ENCODE peak calls at places on chromosomes 2 and 18, in six cellular contexts. One of them, this sample, is unnamed.
A peak's percentile ranks its signal among the peaks of the same experiment; 100 is the strongest.

GRCh38 chr2:168166902-168167510 is 80.4 kb downstream of the STK39 start:
- DNase-seq in cardiac muscle cell: no peak
- DNase-seq in osteoblast: no peak
- DNase-seq in CD8-positive, alpha-beta T cell: no peak
- DNase-seq in tibial artery: no peak
- DNase-seq in lung: no peak
- DNase-seq in this sample: no peak

GRCh38 chr18:79918089-79919011 is 33.1 kb downstream of the SLC66A2 start:
- DNase-seq in cardiac muscle cell: no peak
- DNase-seq in osteoblast: peak; percentile 46
- DNase-seq in CD8-positive, alpha-beta T cell: no peak
- DNase-seq in tibial artery: peak; percentile 61
- DNase-seq in lung: no peak
- DNase-seq in this sample: no peak

GRCh38 chr2:57453929-57454328 is 592.7 kb upstream of the VRK2 start:
- DNase-seq in cardiac muscle cell: no peak
- DNase-seq in osteoblast: no peak
- DNase-seq in CD8-positive, alpha-beta T cell: no peak
- DNase-seq in tibial artery: no peak
- DNase-seq in lung: no peak
- DNase-seq in this sample: no peak

GRCh38 chr2:164221473-164221872 is 399.8 kb downstream of the GRB14 start:
- DNase-seq in cardiac muscle cell: no peak
- DNase-seq in osteoblast: no peak
- DNase-seq in CD8-positive, alpha-beta T cell: no peak
- DNase-seq in tibial artery: no peak
- DNase-seq in lung: no peak
- DNase-seq in this sample: no peak

GRCh38 chr2:68385232-68385906 is 20.3 kb downstream of the PLEK start:
- DNase-seq in cardiac muscle cell: no peak
- DNase-seq in osteoblast: no peak
- DNase-seq in CD8-positive, alpha-beta T cell: peak; percentile 45
- DNase-seq in tibial artery: no peak
- DNase-seq in lung: no peak
- DNase-seq in this sample: no peak

GRCh38 chr2:112814278-112814677 is 22.3 kb downstream of the IL1B start:
- DNase-seq in cardiac muscle cell: no peak
- DNase-seq in osteoblast: peak; percentile 89
- DNase-seq in CD8-positive, alpha-beta T cell: no peak
- DNase-seq in tibial artery: no peak
- DNase-seq in lung: no peak
- DNase-seq in this sample: no peak

GRCh38 chr2:3519255-3520190 is at the start of gene ADI1:
- DNase-seq in cardiac muscle cell: peak; percentile 66
- DNase-seq in osteoblast: peak; percentile 96
- DNase-seq in CD8-positive, alpha-beta T cell: peak; percentile 77
- DNase-seq in tibial artery: peak; percentile 93
- DNase-seq in lung: peak; percentile 86
- DNase-seq in this sample: peak; percentile 48

GRCh38 chr18:22734812-22735627 is 198.1 kb upstream of the RBBP8 start:
- DNase-seq in cardiac muscle cell: no peak
- DNase-seq in osteoblast: no peak
- DNase-seq in CD8-positive, alpha-beta T cell: no peak
- DNase-seq in tibial artery: no peak
- DNase-seq in lung: no peak
- DNase-seq in this sample: no peak

GRCh38 chr2:29130295-29130694 is 15.1 kb downstream of the CLIP4 start:
- DNase-seq in cardiac muscle cell: peak; percentile 24
- DNase-seq in osteoblast: no peak
- DNase-seq in CD8-positive, alpha-beta T cell: no peak
- DNase-seq in tibial artery: no peak
- DNase-seq in lung: no peak
- DNase-seq in this sample: no peak

GRCh38 chr2:203646266-203646864 is 60.1 kb upstream of the CD28 start:
- DNase-seq in cardiac muscle cell: no peak
- DNase-seq in osteoblast: peak; percentile 77
- DNase-seq in CD8-positive, alpha-beta T cell: no peak
- DNase-seq in tibial artery: no peak
- DNase-seq in lung: no peak
- DNase-seq in this sample: no peak

GRCh38 chr2:241891315-241891987 is 21.9 kb downstream of the RTP5 start:
- DNase-seq in cardiac muscle cell: no peak
- DNase-seq in osteoblast: no peak
- DNase-seq in CD8-positive, alpha-beta T cell: no peak
- DNase-seq in tibial artery: no peak
- DNase-seq in lung: no peak
- DNase-seq in this sample: no peak

GRCh38 chr2:182444806-182445205 is 18.0 kb upstream of the PDE1A start:
- DNase-seq in cardiac muscle cell: no peak
- DNase-seq in osteoblast: peak; percentile 76
- DNase-seq in CD8-positive, alpha-beta T cell: no peak
- DNase-seq in tibial artery: no peak
- DNase-seq in lung: no peak
- DNase-seq in this sample: no peak

GRCh38 chr18:21179590-21180220 is 62.3 kb upstream of the GREB1L start:
- DNase-seq in cardiac muscle cell: peak; percentile 86
- DNase-seq in osteoblast: no peak
- DNase-seq in CD8-positive, alpha-beta T cell: peak; percentile 35
- DNase-seq in tibial artery: no peak
- DNase-seq in lung: peak; percentile 57
- DNase-seq in this sample: no peak

GRCh38 chr2:173511942-173512341 is 157.3 kb downstream of the CDCA7 start:
- DNase-seq in cardiac muscle cell: no peak
- DNase-seq in osteoblast: no peak
- DNase-seq in CD8-positive, alpha-beta T cell: no peak
- DNase-seq in tibial artery: no peak
- DNase-seq in lung: no peak
- DNase-seq in this sample: no peak

GRCh38 chr2:233857511-233858118 is 3.3 kb upstream of the HJURP start:
- DNase-seq in cardiac muscle cell: peak; percentile 41
- DNase-seq in osteoblast: peak; percentile 47
- DNase-seq in CD8-positive, alpha-beta T cell: peak; percentile 48
- DNase-seq in tibial artery: peak; percentile 60
- DNase-seq in lung: no peak
- DNase-seq in this sample: no peak

GRCh38 chr2:219002395-219003266 is 9.4 kb upstream of the CRYBA2 start:
- DNase-seq in cardiac muscle cell: peak; percentile 71
- DNase-seq in osteoblast: peak; percentile 91
- DNase-seq in CD8-positive, alpha-beta T cell: peak; percentile 66
- DNase-seq in tibial artery: no peak
- DNase-seq in lung: peak; percentile 71
- DNase-seq in this sample: no peak

GRCh38 chr2:96715658-96716057 is 24.2 kb downstream of the LMAN2L start:
- DNase-seq in cardiac muscle cell: no peak
- DNase-seq in osteoblast: no peak
- DNase-seq in CD8-positive, alpha-beta T cell: no peak
- DNase-seq in tibial artery: no peak
- DNase-seq in lung: no peak
- DNase-seq in this sample: no peak

GRCh38 chr2:57146951-57147350 is 899.7 kb upstream of the VRK2 start:
- DNase-seq in cardiac muscle cell: no peak
- DNase-seq in osteoblast: peak; percentile 1
- DNase-seq in CD8-positive, alpha-beta T cell: no peak
- DNase-seq in tibial artery: no peak
- DNase-seq in lung: no peak
- DNase-seq in this sample: no peak

GRCh38 chr2:190679813-190680591 is 31.1 kb downstream of the NAB1 start:
- DNase-seq in cardiac muscle cell: peak; percentile 61
- DNase-seq in osteoblast: peak; percentile 57
- DNase-seq in CD8-positive, alpha-beta T cell: peak; percentile 59
- DNase-seq in tibial artery: peak; percentile 73
- DNase-seq in lung: peak; percentile 39
- DNase-seq in this sample: no peak

GRCh38 chr2:70498054-70498453 is 55.6 kb downstream of the TGFA start:
- DNase-seq in cardiac muscle cell: no peak
- DNase-seq in osteoblast: no peak
- DNase-seq in CD8-positive, alpha-beta T cell: no peak
- DNase-seq in tibial artery: no peak
- DNase-seq in lung: no peak
- DNase-seq in this sample: no peak

GRCh38 chr2:46278952-46279351 is 18.3 kb upstream of the EPAS1 start:
- DNase-seq in cardiac muscle cell: no peak
- DNase-seq in osteoblast: no peak
- DNase-seq in CD8-positive, alpha-beta T cell: no peak
- DNase-seq in tibial artery: no peak
- DNase-seq in lung: no peak
- DNase-seq in this sample: no peak

GRCh38 chr2:66888791-66889631 is 454.1 kb downstream of the MEIS1 start:
- DNase-seq in cardiac muscle cell: no peak
- DNase-seq in osteoblast: peak; percentile 46
- DNase-seq in CD8-positive, alpha-beta T cell: no peak
- DNase-seq in tibial artery: no peak
- DNase-seq in lung: no peak
- DNase-seq in this sample: no peak

GRCh38 chr18:55069497-55069896 is 110.2 kb upstream of the CCDC68 start:
- DNase-seq in cardiac muscle cell: no peak
- DNase-seq in osteoblast: no peak
- DNase-seq in CD8-positive, alpha-beta T cell: no peak
- DNase-seq in tibial artery: no peak
- DNase-seq in lung: no peak
- DNase-seq in this sample: no peak

GRCh38 chr2:25856377-25856776 is 21.9 kb downstream of the ASXL2 start:
- DNase-seq in cardiac muscle cell: no peak
- DNase-seq in osteoblast: no peak
- DNase-seq in CD8-positive, alpha-beta T cell: no peak
- DNase-seq in tibial artery: no peak
- DNase-seq in lung: no peak
- DNase-seq in this sample: no peak
- TF ChIP-seq CTCF in cardiac muscle cell: no peak
- TF ChIP-seq CTCF in osteoblast: no peak
- TF ChIP-seq CTCF in CD8-positive, alpha-beta T cell: no peak
- TF ChIP-seq CTCF in tibial artery: no peak
- TF ChIP-seq CTCF in lung: no peak
- TF ChIP-seq CTCF in this sample: no peak

DNA sequence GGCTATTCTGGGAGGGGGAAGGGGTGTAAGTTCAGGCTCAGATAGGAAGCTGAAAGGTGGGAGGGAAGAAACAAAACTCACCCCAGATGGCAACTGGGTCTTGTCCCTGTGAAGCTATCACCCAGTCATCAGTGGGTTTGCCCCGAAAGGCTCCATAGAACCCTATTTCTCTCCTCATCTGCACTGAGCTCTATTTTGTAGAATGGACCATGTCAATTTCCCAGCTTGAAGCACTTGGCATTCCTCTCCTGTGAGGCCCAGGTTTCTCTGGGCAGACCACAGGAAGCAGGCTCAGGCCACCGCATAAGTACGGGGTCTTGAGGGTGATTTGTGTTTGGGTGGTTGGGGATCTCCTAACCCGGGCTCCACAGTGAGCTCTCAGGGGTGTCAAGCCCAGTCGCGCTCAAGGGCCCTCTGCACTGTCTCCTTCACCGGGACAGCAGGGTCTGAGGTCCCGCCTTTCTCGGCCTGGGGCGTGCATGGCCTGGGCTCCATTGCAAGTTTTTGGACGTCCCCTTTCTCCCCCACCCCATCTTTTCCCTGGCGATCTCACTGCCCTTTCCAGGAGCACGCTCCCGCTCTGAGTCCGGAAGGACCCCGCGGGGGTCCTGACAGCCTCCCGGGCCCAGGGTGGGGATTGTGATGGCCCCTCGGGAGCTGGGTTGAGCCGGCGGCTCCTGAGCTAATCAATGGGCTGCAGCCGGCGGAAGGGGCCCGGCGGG is 27.3 kb upstream of the NOTO start:
- DNase-seq in cardiac muscle cell: peak; percentile 12
- DNase-seq in osteoblast: no peak
- DNase-seq in CD8-positive, alpha-beta T cell: no peak
- DNase-seq in tibial artery: no peak
- DNase-seq in lung: no peak
- DNase-seq in this sample: no peak
- H3K27ac ChIP-seq in cardiac muscle cell: no peak overlapping the region
- H3K27ac ChIP-seq in osteoblast: no peak overlapping the region
- H3K27ac ChIP-seq in CD8-positive, alpha-beta T cell: no peak overlapping the region
- H3K27ac ChIP-seq in tibial artery: peak overlapping the region; percentile 83
- H3K27ac ChIP-seq in lung: no peak overlapping the region
- H3K27ac ChIP-seq in this sample: no peak overlapping the region

GRCh38 chr2:88450186-88450585 is 2.3 kb downstream of the FOXI3 start:
- DNase-seq in cardiac muscle cell: no peak
- DNase-seq in osteoblast: no peak
- DNase-seq in CD8-positive, alpha-beta T cell: no peak
- DNase-seq in tibial artery: peak; percentile 2
- DNase-seq in lung: no peak
- DNase-seq in this sample: no peak

GRCh38 chr2:88450925-88451575 is 1.4 kb downstream of the FOXI3 start:
- DNase-seq in cardiac muscle cell: no peak
- DNase-seq in osteoblast: no peak
- DNase-seq in CD8-positive, alpha-beta T cell: no peak
- DNase-seq in tibial artery: peak; percentile 42
- DNase-seq in lung: no peak
- DNase-seq in this sample: no peak

GRCh38 chr2:88452151-88452851 is at the start of gene FOXI3:
- DNase-seq in cardiac muscle cell: peak; percentile 52
- DNase-seq in osteoblast: no peak
- DNase-seq in CD8-positive, alpha-beta T cell: no peak
- DNase-seq in tibial artery: peak; percentile 55
- DNase-seq in lung: no peak
- DNase-seq in this sample: no peak

GRCh38 chr2:88451647-88452150 is 794 bp downstream of the FOXI3 start:
- DNase-seq in cardiac muscle cell: no peak
- DNase-seq in osteoblast: no peak
- DNase-seq in CD8-positive, alpha-beta T cell: no peak
- DNase-seq in tibial artery: no peak
- DNase-seq in lung: no peak
- DNase-seq in this sample: no peak

GRCh38 chr2:88452980-88453582 is 588 bp upstream of the FOXI3 start:
- DNase-seq in cardiac muscle cell: peak; percentile 22
- DNase-seq in osteoblast: no peak
- DNase-seq in CD8-positive, alpha-beta T cell: no peak
- DNase-seq in tibial artery: peak; percentile 19
- DNase-seq in lung: no peak
- DNase-seq in this sample: no peak
- H3K27me3 ChIP-seq in cardiac muscle cell: peaks cover 62% of the 10 kb centered on the region
- H3K27me3 ChIP-seq in osteoblast: peaks cover 48% of the 10 kb centered on the region
- H3K27me3 ChIP-seq in CD8-positive, alpha-beta T cell: peaks cover 27% of the 10 kb centered on the region
- H3K27me3 ChIP-seq in tibial artery: no peaks in the 10 kb centered on the region
- H3K27me3 ChIP-seq in lung: peaks cover 11% of the 10 kb centered on the region
- H3K27me3 ChIP-seq in this sample: peaks cover 3% of the 10 kb centered on the region

DNA sequence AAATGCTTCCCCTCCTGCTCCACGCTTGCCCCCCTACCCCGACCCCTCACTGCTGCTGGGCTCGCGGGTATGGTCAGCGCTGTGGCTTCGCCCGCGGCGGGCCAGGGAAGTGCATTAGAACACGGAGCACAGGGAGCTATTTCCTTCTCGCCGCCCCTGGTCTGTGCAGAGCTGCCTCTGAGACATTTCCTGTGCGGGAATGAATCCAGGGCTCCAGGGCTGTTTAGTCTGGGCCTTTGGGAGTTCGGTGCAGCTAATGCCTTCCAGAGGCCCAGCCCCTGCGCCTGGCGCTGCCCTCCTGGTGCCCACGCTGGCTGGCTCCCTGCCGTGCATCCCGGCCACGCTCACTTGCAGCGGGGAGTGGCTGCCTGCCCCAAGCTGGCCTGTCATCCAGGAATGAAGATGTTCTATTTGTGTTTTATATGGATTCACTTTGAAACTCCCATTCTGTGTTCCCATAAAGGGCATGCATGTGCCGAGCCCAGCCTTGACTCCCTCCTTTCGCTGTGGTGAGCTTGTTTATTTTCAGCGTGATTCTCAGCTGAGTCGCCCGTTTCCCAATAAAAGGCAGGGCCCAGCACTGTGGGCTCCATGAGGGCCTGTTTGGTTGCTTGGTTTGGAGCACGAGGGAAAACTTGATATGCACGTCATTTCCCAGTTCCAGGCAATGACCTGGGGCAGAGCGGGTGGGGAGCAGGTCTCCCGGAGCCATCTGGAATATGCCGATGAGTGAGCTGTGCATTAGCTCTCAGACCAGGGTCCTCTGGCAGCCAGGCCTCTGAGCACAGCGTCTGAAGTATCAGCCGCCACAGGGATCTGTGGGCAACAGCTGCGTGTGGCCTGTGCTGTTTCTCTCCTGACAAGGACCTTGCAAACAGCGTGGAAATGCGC is 42.7 kb downstream of the SH3RF3 start:
- DNase-seq in cardiac muscle cell: peak; percentile 38
- DNase-seq in osteoblast: peak; percentile 92
- DNase-seq in CD8-positive, alpha-beta T cell: no peak
- DNase-seq in tibial artery: peak; percentile 96
- DNase-seq in lung: peak; percentile 41
- DNase-seq in this sample: peak; percentile 77
- TF ChIP-seq CTCF in cardiac muscle cell: peak; percentile 31
- TF ChIP-seq CTCF in osteoblast: peak; percentile 25
- TF ChIP-seq CTCF in CD8-positive, alpha-beta T cell: no peak
- TF ChIP-seq CTCF in tibial artery: peak; percentile 56
- TF ChIP-seq CTCF in lung: no peak
- TF ChIP-seq CTCF in this sample: peak; percentile 67